ENCODE peak calls at places on chromosomes 2 and 18, in eight cellular contexts. U is anterior cingulate cortex; E is cardiac fibroblast; Z is CD4-positive, CD25-positive, alpha-beta regulatory T cell; R is neural crest cell; H is right atrium auricular region; V is AG08396; N is GOT3. M is an unnamed sample.

GRCh38 chr2:149166958-149167810 is 128.7 kb downstream of the LYPD6B start:
- DNase-seq in N (no peak), Z (no peak), H (no peak), V (no peak), R (no peak), U (no peak), E (no peak), M (peak)

GRCh38 chr2:64914735-64915509 is 74.3 kb upstream of the SLC1A4 start:
- DNase-seq in U (no peak), R (no peak), Z (no peak), E (peak), H (no peak), N (no peak), V (no peak), M (peak)

GRCh38 chr2:171523969-171524401 is 1.7 kb downstream of the CYBRD1 start:
- DNase-seq in U (no peak), N (no peak), E (peak), V (peak), Z (no peak), H (no peak), R (no peak), M (peak)

GRCh38 chr18:41378628-41379027 is 576.4 kb upstream of the PIK3C3 start:
- DNase-seq in V (no peak), H (no peak), Z (no peak), U (no peak), E (peak), R (no peak), N (no peak), M (no peak)

GRCh38 chr2:106972782-106973181 is 86.8 kb upstream of the ST6GAL2 start:
- DNase-seq in Z (no peak), N (no peak), U (no peak), V (no peak), R (no peak), E (no peak), H (no peak), M (no peak)

GRCh38 chr2:217636578-217637267 is 366.1 kb downstream of the TNS1 start:
- DNase-seq in E (no peak), N (no peak), Z (no peak), U (no peak), V (no peak), H (no peak), R (peak), M (no peak)

GRCh38 chr2:173831312-173832229 is 133.6 kb downstream of the SP3 start:
- DNase-seq in R (peak), E (peak), Z (no peak), U (no peak), H (no peak), N (peak), V (peak), M (peak)

GRCh38 chr2:42331569-42332284 is 29.3 kb downstream of the COX7A2L start:
- DNase-seq in H (no peak), U (no peak), E (no peak), Z (no peak), N (no peak), V (no peak), R (no peak), M (no peak)

GRCh38 chr2:217622205-217622621 is 380.6 kb downstream of the TNS1 start:
- DNase-seq in E (peak), U (no peak), Z (no peak), V (peak), R (no peak), N (no peak), H (no peak), M (no peak)

GRCh38 chr2:237452846-237453245 is 34.2 kb upstream of the MLPH start:
- DNase-seq in Z (no peak), U (no peak), H (no peak), R (no peak), V (peak), N (no peak), E (no peak), M (no peak)

GRCh38 chr2:191748528-191749180 is 70.7 kb downstream of the NABP1 start:
- DNase-seq in N (no peak), Z (no peak), R (no peak), V (no peak), H (no peak), E (peak), U (no peak), M (no peak)

GRCh38 chr2:143684731-143685364 is 555.6 kb downstream of the ARHGAP15 start:
- DNase-seq in V (no peak), R (no peak), Z (no peak), E (no peak), U (no peak), H (no peak), N (no peak), M (no peak)

GRCh38 chr2:170747921-170748320 is 22.3 kb upstream of the ERICH2 start:
- DNase-seq in Z (no peak), U (no peak), H (no peak), N (no peak), E (peak), V (peak), R (no peak), M (no peak)

GRCh38 chr2:112701092-112701491 is 19.7 kb upstream of the NT5DC4 start:
- DNase-seq in H (peak), E (peak), N (no peak), U (no peak), Z (no peak), R (no peak), V (no peak), M (peak)

M was measured in NB4.